ENCODE peak calls at places on chromosomes 7 and 10, in six cellular contexts. One of them, this sample, is unnamed. For H3K36me3, the result is how much of the 10 kb centered on the place peaks cover.

GRCh38 chr10:80407836-80408197 is 534 bp upstream of the PRXL2A start:
- DNase-seq in prostate gland: no peak
- DNase-seq in adrenal gland: no peak
- DNase-seq in right lobe of liver: peak
- DNase-seq in body of pancreas: peak
- DNase-seq in heart left ventricle: no peak
- DNase-seq in this sample: peak

GRCh38 chr10:23343591-23344225 is 889 bp downstream of the C10orf67 start:
- DNase-seq in prostate gland: peak
- DNase-seq in right lobe of liver: peak
- DNase-seq in body of pancreas: peak
- DNase-seq in adrenal gland: peak
- DNase-seq in heart left ventricle: peak
- DNase-seq in this sample: peak

GRCh38 chr10:69332278-69333010 is 54.1 kb downstream of the HK1 start:
- DNase-seq in heart left ventricle: no peak
- DNase-seq in adrenal gland: no peak
- DNase-seq in right lobe of liver: no peak
- DNase-seq in body of pancreas: no peak
- DNase-seq in prostate gland: no peak
- DNase-seq in this sample: peak

GRCh38 chr7:157558061-157558460 is 221.3 kb downstream of the DNAJB6 start:
- DNase-seq in adrenal gland: no peak
- DNase-seq in right lobe of liver: peak
- DNase-seq in body of pancreas: no peak
- DNase-seq in heart left ventricle: no peak
- DNase-seq in prostate gland: no peak
- DNase-seq in this sample: peak

GRCh38 chr10:110774069-110775021 is 97.4 kb upstream of the PDCD4 start:
- DNase-seq in heart left ventricle: no peak
- DNase-seq in adrenal gland: no peak
- DNase-seq in body of pancreas: no peak
- DNase-seq in right lobe of liver: no peak
- DNase-seq in prostate gland: no peak
- DNase-seq in this sample: no peak

GRCh38 chr7:116219288-116219687 is 8.9 kb downstream of the TES start:
- DNase-seq in body of pancreas: no peak
- DNase-seq in heart left ventricle: no peak
- DNase-seq in prostate gland: no peak
- DNase-seq in adrenal gland: no peak
- DNase-seq in right lobe of liver: no peak
- DNase-seq in this sample: no peak

GRCh38 chr7:96720843-96721242 is 11.2 kb upstream of the SEM1 start:
- DNase-seq in prostate gland: peak
- DNase-seq in right lobe of liver: no peak
- DNase-seq in adrenal gland: no peak
- DNase-seq in heart left ventricle: no peak
- DNase-seq in body of pancreas: no peak
- DNase-seq in this sample: no peak

GRCh38 chr7:13981070-13981469 is 8.4 kb downstream of the ETV1 start:
- DNase-seq in heart left ventricle: peak
- DNase-seq in right lobe of liver: no peak
- DNase-seq in body of pancreas: peak
- DNase-seq in adrenal gland: peak
- DNase-seq in prostate gland: peak
- DNase-seq in this sample: no peak

GRCh38 chr7:76260171-76260703 is 42.2 kb upstream of the HSPB1 start:
- DNase-seq in body of pancreas: peak
- DNase-seq in adrenal gland: no peak
- DNase-seq in right lobe of liver: no peak
- DNase-seq in heart left ventricle: no peak
- DNase-seq in prostate gland: no peak
- DNase-seq in this sample: no peak

GRCh38 chr7:107856806-107857540 is 34.0 kb upstream of the DLD start:
- DNase-seq in body of pancreas: peak
- DNase-seq in adrenal gland: no peak
- DNase-seq in heart left ventricle: no peak
- DNase-seq in prostate gland: peak
- DNase-seq in right lobe of liver: no peak
- DNase-seq in this sample: no peak

GRCh38 chr7:107404740-107405537 is 64.9 kb upstream of the GPR22 start:
- DNase-seq in right lobe of liver: no peak
- DNase-seq in adrenal gland: no peak
- DNase-seq in body of pancreas: no peak
- DNase-seq in prostate gland: no peak
- DNase-seq in heart left ventricle: no peak
- DNase-seq in this sample: no peak

GRCh38 chr10:114526497-114527238 is 122.4 kb upstream of the AFAP1L2 start:
- DNase-seq in heart left ventricle: peak
- DNase-seq in right lobe of liver: peak
- DNase-seq in body of pancreas: peak
- DNase-seq in prostate gland: peak
- DNase-seq in adrenal gland: no peak
- DNase-seq in this sample: peak
- H3K4me3 ChIP-seq in heart left ventricle: peak
- H3K4me3 ChIP-seq in right lobe of liver: peak
- H3K4me3 ChIP-seq in body of pancreas: no peak
- H3K4me3 ChIP-seq in prostate gland: peak
- H3K4me3 ChIP-seq in adrenal gland: no peak
- H3K4me3 ChIP-seq in this sample: peak

DNA sequence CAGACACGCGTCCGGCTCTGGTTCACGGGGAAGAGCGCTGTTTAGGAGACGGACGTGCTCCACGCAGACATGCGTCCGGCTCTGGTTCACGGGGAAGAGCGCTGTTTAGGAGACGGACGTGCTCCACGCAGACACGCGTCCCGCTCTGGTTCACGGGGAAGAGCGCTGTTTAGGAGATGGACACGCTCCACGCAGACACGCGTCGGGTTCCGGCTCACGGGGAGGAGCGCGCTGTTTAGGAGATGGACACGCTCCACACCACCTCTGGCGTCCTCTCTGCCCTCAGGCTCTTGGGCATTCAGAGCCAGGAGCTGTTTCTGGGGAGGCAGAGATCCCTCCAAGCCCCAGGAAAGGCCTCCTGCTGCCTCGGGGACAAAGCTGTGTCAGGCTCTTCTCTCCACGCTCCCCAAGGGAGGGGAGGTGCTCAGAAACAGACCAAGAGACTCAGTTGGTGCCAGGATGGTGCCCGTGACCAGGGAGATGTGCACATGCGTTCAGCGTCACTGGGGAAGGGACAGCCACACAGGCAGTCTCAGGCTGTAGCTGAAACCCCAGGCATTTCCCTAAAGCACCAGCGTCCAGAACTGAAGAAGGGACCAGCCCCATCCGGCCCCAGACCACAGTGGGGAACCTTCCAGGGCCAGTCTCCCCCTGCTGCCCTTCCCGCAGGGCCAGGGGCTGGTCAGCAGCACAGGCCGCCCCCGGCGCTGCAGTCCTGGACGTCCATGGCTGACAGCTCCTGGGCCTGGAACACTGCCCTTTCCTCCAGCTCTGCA is 175.6 kb downstream of the ELFN1 start:
- DNase-seq in adrenal gland: no peak
- DNase-seq in right lobe of liver: peak
- DNase-seq in prostate gland: no peak
- DNase-seq in body of pancreas: no peak
- DNase-seq in heart left ventricle: peak
- DNase-seq in this sample: peak
- H3K36me3 ChIP-seq in adrenal gland: under half
- H3K36me3 ChIP-seq in right lobe of liver: under half
- H3K36me3 ChIP-seq in prostate gland: under half
- H3K36me3 ChIP-seq in body of pancreas: under half
- H3K36me3 ChIP-seq in heart left ventricle: under half
- H3K36me3 ChIP-seq in this sample: under half

GRCh38 chr7:50073093-50073492 is 20.0 kb downstream of the ZPBP start:
- DNase-seq in adrenal gland: no peak
- DNase-seq in body of pancreas: no peak
- DNase-seq in prostate gland: no peak
- DNase-seq in heart left ventricle: no peak
- DNase-seq in right lobe of liver: no peak
- DNase-seq in this sample: no peak
- TF ChIP-seq POLR2A in adrenal gland: no peak
- TF ChIP-seq POLR2A in body of pancreas: no peak
- TF ChIP-seq POLR2A in prostate gland: no peak
- TF ChIP-seq POLR2A in heart left ventricle: no peak
- TF ChIP-seq POLR2A in right lobe of liver: no peak
- TF ChIP-seq POLR2A in this sample: no peak

DNA sequence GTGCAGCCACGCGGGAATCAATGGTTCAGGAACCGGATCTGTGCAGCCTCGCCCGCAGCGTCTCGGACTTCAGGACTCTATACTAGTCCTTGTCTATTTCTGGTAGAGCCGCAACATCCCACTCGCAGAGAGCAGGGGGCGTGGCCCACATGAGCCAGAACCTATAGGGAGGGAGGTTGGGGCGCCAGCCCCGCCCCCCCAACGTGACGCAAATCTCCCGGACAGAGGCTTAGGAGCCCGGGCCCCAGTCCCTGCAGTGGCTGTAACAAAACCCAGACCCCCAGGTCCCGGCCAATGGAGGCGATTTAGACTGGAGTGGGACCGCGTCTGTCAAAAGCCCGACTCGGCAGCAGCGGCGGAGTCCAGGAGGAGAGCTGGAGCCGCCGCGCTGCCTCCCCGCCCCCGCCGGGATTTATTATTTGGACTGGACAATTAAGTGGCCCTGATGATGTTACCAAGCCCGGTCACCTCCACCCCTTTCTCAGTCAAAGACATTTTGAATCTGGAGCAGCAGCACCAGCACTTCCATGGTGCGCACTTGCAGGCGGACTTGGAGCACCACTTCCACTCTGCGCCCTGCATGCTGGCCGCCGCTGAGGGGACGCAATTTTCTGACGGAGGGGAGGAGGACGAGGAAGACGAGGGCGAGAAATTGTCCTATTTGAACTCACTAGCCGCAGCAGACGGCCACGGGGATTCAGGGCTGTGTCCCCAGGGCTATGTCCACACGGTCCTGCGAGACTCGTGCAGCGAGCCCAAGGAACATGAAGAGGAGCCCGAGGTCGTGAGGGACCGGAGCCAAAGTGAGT is at the start of gene NKX2-3:
- DNase-seq in heart left ventricle: peak
- DNase-seq in right lobe of liver: no peak
- DNase-seq in adrenal gland: no peak
- DNase-seq in prostate gland: no peak
- DNase-seq in body of pancreas: peak
- DNase-seq in this sample: peak
- H3K4me3 ChIP-seq in heart left ventricle: no peak
- H3K4me3 ChIP-seq in right lobe of liver: no peak
- H3K4me3 ChIP-seq in adrenal gland: no peak
- H3K4me3 ChIP-seq in prostate gland: no peak
- H3K4me3 ChIP-seq in body of pancreas: no peak
- H3K4me3 ChIP-seq in this sample: peak

GRCh38 chr10:133298466-133298865 is 10.2 kb downstream of the TUBGCP2 start:
- DNase-seq in heart left ventricle: peak
- DNase-seq in prostate gland: no peak
- DNase-seq in right lobe of liver: no peak
- DNase-seq in adrenal gland: no peak
- DNase-seq in body of pancreas: no peak
- DNase-seq in this sample: no peak

GRCh38 chr10:133297504-133297903 is 11.2 kb downstream of the TUBGCP2 start:
- DNase-seq in adrenal gland: no peak
- DNase-seq in right lobe of liver: no peak
- DNase-seq in heart left ventricle: no peak
- DNase-seq in prostate gland: no peak
- DNase-seq in body of pancreas: no peak
- DNase-seq in this sample: no peak

GRCh38 chr10:133302230-133302629 is 6.4 kb downstream of the TUBGCP2 start:
- DNase-seq in prostate gland: no peak
- DNase-seq in right lobe of liver: no peak
- DNase-seq in adrenal gland: no peak
- DNase-seq in heart left ventricle: no peak
- DNase-seq in body of pancreas: no peak
- DNase-seq in this sample: no peak

GRCh38 chr10:133299738-133300137 is 8.9 kb downstream of the TUBGCP2 start:
- DNase-seq in heart left ventricle: no peak
- DNase-seq in adrenal gland: no peak
- DNase-seq in prostate gland: no peak
- DNase-seq in body of pancreas: no peak
- DNase-seq in right lobe of liver: no peak
- DNase-seq in this sample: no peak

GRCh38 chr10:133299224-133299623 is 9.4 kb downstream of the TUBGCP2 start:
- DNase-seq in prostate gland: no peak
- DNase-seq in adrenal gland: no peak
- DNase-seq in heart left ventricle: no peak
- DNase-seq in right lobe of liver: no peak
- DNase-seq in body of pancreas: no peak
- DNase-seq in this sample: no peak
- H3K36me3 ChIP-seq in prostate gland: under half
- H3K36me3 ChIP-seq in adrenal gland: half or more
- H3K36me3 ChIP-seq in heart left ventricle: half or more
- H3K36me3 ChIP-seq in right lobe of liver: under half
- H3K36me3 ChIP-seq in body of pancreas: under half
- H3K36me3 ChIP-seq in this sample: half or more

DNA sequence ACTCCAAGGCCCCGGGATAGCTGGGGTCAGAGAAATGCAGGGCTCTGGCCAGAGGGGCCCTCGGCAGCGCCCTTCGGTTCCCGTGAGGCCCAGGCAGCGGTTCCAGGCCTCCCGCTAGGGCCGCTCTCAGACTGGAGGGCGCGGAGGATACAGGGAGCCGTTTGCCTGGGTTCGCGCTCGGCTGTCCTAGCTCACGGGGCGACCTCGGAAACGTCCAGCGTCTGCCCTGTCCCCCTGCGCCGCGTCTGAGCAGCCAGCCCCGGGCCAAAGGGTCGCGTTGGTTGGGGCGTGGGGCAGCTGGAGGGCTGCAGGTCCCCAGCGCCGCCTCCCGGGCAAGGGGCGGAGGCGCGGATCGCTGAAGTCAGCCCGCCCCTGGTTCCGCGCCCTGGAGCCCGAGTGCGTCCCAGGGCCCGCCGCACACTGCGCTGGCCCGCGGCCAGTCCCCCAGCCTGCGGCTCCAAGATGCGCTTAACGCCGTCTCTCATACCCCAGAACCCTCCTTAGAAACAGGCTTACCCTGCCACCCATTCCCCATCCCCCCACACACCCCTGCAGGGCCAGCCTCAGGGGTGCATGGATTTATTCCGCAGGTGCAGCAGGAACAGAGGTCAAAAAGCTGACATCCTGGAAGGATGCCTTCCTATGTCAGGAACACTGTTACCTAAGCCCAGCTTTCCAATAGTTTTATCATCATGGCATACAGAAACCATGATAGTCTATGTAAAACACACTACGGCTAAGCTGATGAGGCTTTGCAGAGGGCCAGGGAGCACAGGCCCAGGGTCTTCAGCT is 22.1 kb upstream of the OPN4 start:
- DNase-seq in prostate gland: no peak
- DNase-seq in adrenal gland: no peak
- DNase-seq in body of pancreas: no peak
- DNase-seq in right lobe of liver: no peak
- DNase-seq in heart left ventricle: peak
- DNase-seq in this sample: no peak
- TF ChIP-seq POLR2A in prostate gland: no peak
- TF ChIP-seq POLR2A in adrenal gland: no peak
- TF ChIP-seq POLR2A in body of pancreas: no peak
- TF ChIP-seq POLR2A in right lobe of liver: no peak
- TF ChIP-seq POLR2A in heart left ventricle: no peak
- TF ChIP-seq POLR2A in this sample: no peak

GRCh38 chr10:126910798-126911197 is 5.6 kb downstream of the DOCK1 start:
- DNase-seq in right lobe of liver: no peak
- DNase-seq in heart left ventricle: no peak
- DNase-seq in body of pancreas: no peak
- DNase-seq in prostate gland: peak
- DNase-seq in adrenal gland: no peak
- DNase-seq in this sample: no peak
- H3K4me3 ChIP-seq in right lobe of liver: no peak
- H3K4me3 ChIP-seq in heart left ventricle: no peak
- H3K4me3 ChIP-seq in body of pancreas: no peak
- H3K4me3 ChIP-seq in prostate gland: no peak
- H3K4me3 ChIP-seq in adrenal gland: no peak
- H3K4me3 ChIP-seq in this sample: no peak